ENCODE peak calls at places on chromosomes 3 and 15, in five cellular contexts. Y, N, S, B and T are unnamed samples.

GRCh38 chr3:119098620-119099222 is 47.2 kb upstream of the TEX55 start:
- DNase-seq in Y (peak; percentile 18), N (no peak), S (no peak), B (no peak), T (no peak)

GRCh38 chr3:78734048-78734637 is 1033.7 kb downstream of the ROBO1 start:
- DNase-seq in Y (no peak), N (no peak), S (no peak), B (no peak), T (no peak)

GRCh38 chr3:126827121-126827520 is 123.1 kb downstream of the CHCHD6 start:
- DNase-seq in Y (no peak), N (no peak), S (no peak), B (no peak), T (no peak)

GRCh38 chr3:154095832-154096421 is 25.3 kb upstream of the ARHGEF26 start:
- DNase-seq in Y (peak; percentile 12), N (no peak), S (no peak), B (no peak), T (no peak)

GRCh38 chr3:173938159-173938558 is 540.6 kb downstream of the NLGN1 start:
- DNase-seq in Y (peak; percentile 3), N (no peak), S (no peak), B (no peak), T (no peak)

GRCh38 chr15:44535509-44536297 is 1.2 kb upstream of the EIF3J start:
- DNase-seq in Y (peak; percentile 15), N (no peak), S (no peak), B (peak; percentile 70), T (peak; percentile 19)

GRCh38 chr3:65030847-65031463 is 343.2 kb upstream of the ADAMTS9 start:
- DNase-seq in Y (no peak), N (no peak), S (no peak), B (no peak), T (no peak)

GRCh38 chr3:184899953-184900595 is 88.1 kb downstream of the VPS8 start:
- DNase-seq in Y (no peak), N (no peak), S (no peak), B (no peak), T (no peak)

GRCh38 chr3:104032283-104032682 is 1334.4 kb upstream of the ALCAM start:
- DNase-seq in Y (no peak), N (no peak), S (no peak), B (no peak), T (no peak)

GRCh38 chr3:190903156-190903555 is 40.7 kb upstream of the GMNC start:
- DNase-seq in Y (no peak), N (no peak), S (no peak), B (no peak), T (no peak)

GRCh38 chr3:8492744-8493511 is 8.7 kb upstream of the LMCD1 start:
- DNase-seq in Y (no peak), N (no peak), S (no peak), B (no peak), T (no peak)

GRCh38 chr3:10600159-10601125 is 95.1 kb upstream of the ATP2B2 start:
- DNase-seq in Y (no peak), N (no peak), S (no peak), B (no peak), T (no peak)

GRCh38 chr3:4709336-4709735 is 216.2 kb downstream of the ITPR1 start:
- DNase-seq in Y (no peak), N (no peak), S (no peak), B (no peak), T (no peak)

GRCh38 chr15:46126581-46126980 is 491.8 kb downstream of the SQOR start:
- DNase-seq in Y (no peak), N (no peak), S (no peak), B (no peak), T (no peak)

GRCh38 chr15:70817266-70817665 is 36.7 kb downstream of the LARP6 start:
- DNase-seq in Y (no peak), N (no peak), S (no peak), B (no peak), T (no peak)

GRCh38 chr3:123559040-123559861 is 25.6 kb downstream of the HACD2 start:
- DNase-seq in Y (peak; percentile 39), N (no peak), S (no peak), B (no peak), T (no peak)

GRCh38 chr3:61928020-61928419 is 366.6 kb downstream of the PTPRG start:
- DNase-seq in Y (no peak), N (no peak), S (no peak), B (no peak), T (no peak)

GRCh38 chr3:177618873-177619771 is 421.8 kb upstream of the TBL1XR1 start:
- DNase-seq in Y (no peak), N (no peak), S (no peak), B (no peak), T (no peak)

GRCh38 chr3:20573175-20573574 is 387.2 kb upstream of the SGO1 start:
- DNase-seq in Y (no peak), N (no peak), S (no peak), B (no peak), T (no peak)

GRCh38 chr3:148211725-148212124 is 486.0 kb upstream of the AGTR1 start:
- DNase-seq in Y (peak; percentile 24), N (no peak), S (no peak), B (no peak), T (no peak)

GRCh38 chr3:43181202-43181910 is 75.5 kb upstream of the POMGNT2 start:
- DNase-seq in Y (no peak), N (peak; percentile 12), S (no peak), B (no peak), T (no peak)

GRCh38 chr3:113088616-113089015 is 97.8 kb downstream of the GTPBP8 start:
- DNase-seq in Y (no peak), N (no peak), S (no peak), B (no peak), T (no peak)

GRCh38 chr3:53956591-53956990 is 64.9 kb upstream of the SELENOK start:
- DNase-seq in Y (no peak), N (no peak), S (no peak), B (no peak), T (no peak)

GRCh38 chr3:143298886-143299535 is 179.4 kb downstream of the CHST2 start:
- DNase-seq in Y (no peak), N (no peak), S (no peak), B (no peak), T (no peak)

GRCh38 chr15:41930867-41931222 is 37.0 kb upstream of the SPTBN5 start:
- DNase-seq in Y (no peak), N (no peak), S (no peak), B (no peak), T (no peak)

GRCh38 chr3:45057557-45057956 is 31.5 kb downstream of the CLEC3B start:
- DNase-seq in Y (no peak), N (no peak), S (no peak), B (no peak), T (no peak)

GRCh38 chr15:70149667-70150404 is 52.1 kb upstream of the TLE3 start:
- DNase-seq in Y (no peak), N (no peak), S (no peak), B (no peak), T (no peak)

GRCh38 chr3:114445233-114445632 is 151.4 kb downstream of the TIGIT start:
- DNase-seq in Y (no peak), N (no peak), S (no peak), B (no peak), T (no peak)

GRCh38 chr3:110804856-110805255 is 266.8 kb upstream of the NECTIN3 start:
- DNase-seq in Y (no peak), N (no peak), S (no peak), B (no peak), T (no peak)

GRCh38 chr3:101853971-101854370 is 4.7 kb downstream of the NFKBIZ start:
- DNase-seq in Y (no peak), N (no peak), S (no peak), B (no peak), T (no peak)
- TF ChIP-seq POLR2A in Y (no peak), N (no peak), S (no peak), B (no peak), T (no peak)

GRCh38 chr3:187743195-187744141 is 1.8 kb downstream of the BCL6 start:
- DNase-seq in Y (no peak), N (no peak), S (peak; percentile 63), B (peak; percentile 91), T (no peak)

GRCh38 chr3:187740446-187741399 is 4.5 kb downstream of the BCL6 start:
- DNase-seq in Y (no peak), N (no peak), S (peak; percentile 69), B (peak; percentile 90), T (no peak)

GRCh38 chr3:187742351-187743171 is 2.7 kb downstream of the BCL6 start:
- DNase-seq in Y (no peak), N (no peak), S (peak; percentile 55), B (no peak), T (no peak)

GRCh38 chr3:187739561-187740445 is 5.5 kb downstream of the BCL6 start:
- DNase-seq in Y (no peak), N (peak; percentile 57), S (peak; percentile 78), B (peak; percentile 98), T (peak; percentile 58)

GRCh38 chr3:187741403-187742350 is 3.6 kb downstream of the BCL6 start:
- DNase-seq in Y (peak; percentile 76), N (no peak), S (peak; percentile 72), B (peak; percentile 85), T (no peak)
- TF ChIP-seq POLR2AphosphoS5 in Y (no peak), N (no peak), S (peak; percentile 65), B (peak; percentile 31), T (no peak)

GRCh38 chr3:125055913-125056705 is at the start of gene HEG1:
- DNase-seq in Y (peak; percentile 55), N (peak; percentile 89), S (peak; percentile 81), B (peak; percentile 95), T (peak; percentile 89)
- TF ChIP-seq POLR2A in Y (no peak), N (no peak), S (no peak), B (no peak), T (no peak)

DNA sequence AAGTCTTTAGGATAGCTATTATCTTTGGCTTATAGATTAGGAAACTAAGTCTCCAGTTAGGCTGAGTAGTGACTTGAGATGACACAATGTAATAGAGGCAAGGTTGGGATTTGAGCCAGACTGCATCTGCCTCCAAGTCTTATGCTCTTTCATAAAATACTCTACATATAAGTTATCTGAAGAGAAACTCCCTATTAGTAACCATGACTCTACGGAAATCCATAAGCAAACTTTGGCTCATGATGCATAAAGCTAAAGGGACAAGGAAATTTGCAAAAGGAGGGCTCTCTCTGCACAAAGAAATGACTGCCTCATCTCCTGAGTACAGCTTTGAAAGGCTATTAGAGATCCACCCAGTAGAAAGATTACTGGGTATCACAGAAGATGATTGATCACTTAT is 77.7 kb upstream of the FRMD4B start:
- DNase-seq in Y (no peak), N (no peak), S (no peak), B (no peak), T (no peak)
- TF ChIP-seq POLR2AphosphoS5 in Y (no peak), N (no peak), S (no peak), B (no peak), T (no peak)

GRCh38 chr15:65521355-65521754 is 3.9 kb upstream of the DPP8 start:
- DNase-seq in Y (no peak), N (no peak), S (no peak), B (no peak), T (no peak)

GRCh38 chr15:65519781-65520299 is 2.4 kb upstream of the DPP8 start:
- DNase-seq in Y (no peak), N (no peak), S (no peak), B (no peak), T (no peak)

GRCh38 chr15:65518633-65519285 is 1.3 kb upstream of the DPP8 start:
- DNase-seq in Y (no peak), N (no peak), S (no peak), B (no peak), T (no peak)

GRCh38 chr15:65517866-65518207 is 348 bp upstream of the DPP8 start:
- DNase-seq in Y (no peak), N (no peak), S (no peak), B (no peak), T (no peak)

GRCh38 chr15:65516997-65517865 is at the start of gene DPP8:
- DNase-seq in Y (peak; percentile 88), N (peak; percentile 88), S (peak; percentile 94), B (peak; percentile 96), T (peak; percentile 86)
- TF ChIP-seq POLR2A in Y (peak; percentile 63), N (peak; percentile 82), S (no peak), B (peak; percentile 48), T (peak; percentile 96)